ENCODE peak calls at places on chromosomes 4 and X, in four cellular contexts. L is WTC11, F is HepG2, A is K562. V is an unnamed sample.

GRCh38 chr4:87838207-87838606 is 5.4 kb downstream of the MEPE start:
- DNase-seq in L (peak; percentile 28), A (no peak), F (no peak), V (no peak)

GRCh38 chr4:27360651-27361347 is 500.2 kb downstream of the STIM2 start:
- DNase-seq in L (no peak), F (no peak), A (no peak), V (no peak)

GRCh38 chr4:150722908-150723362 is 141.0 kb downstream of the MAB21L2 start:
- DNase-seq in A (no peak), L (no peak), F (no peak), V (no peak)

GRCh38 chr4:97153042-97153441 is 990.2 kb downstream of the STPG2 start:
- DNase-seq in A (no peak), F (peak; percentile 1), L (no peak), V (no peak)

GRCh38 chrX:132837126-132837525 is 121.3 kb downstream of the HS6ST2 start:
- DNase-seq in A (no peak), L (no peak), F (no peak), V (no peak)

GRCh38 chr4:53905281-53905934 is 159.0 kb downstream of the CHIC2 start:
- DNase-seq in L (no peak), A (no peak), F (peak; percentile 31), V (no peak)

GRCh38 chrX:23118890-23119527 is 119.2 kb downstream of the DDX53 start:
- DNase-seq in L (peak; percentile 16), A (no peak), F (no peak), V (no peak)

GRCh38 chr4:83631066-83631465 is 95.2 kb downstream of the GPAT3 start:
- DNase-seq in F (no peak), A (no peak), L (no peak), V (no peak)

GRCh38 chr4:113153529-113154101 is 104.2 kb downstream of the ANK2 start:
- DNase-seq in A (no peak), F (peak; percentile 75), L (no peak), V (no peak)

GRCh38 chr4:98720871-98721480 is 62.6 kb upstream of the TSPAN5 start:
- DNase-seq in F (no peak), L (no peak), A (no peak), V (no peak)

GRCh38 chrX:9379697-9380551 is 84.9 kb upstream of the TBL1X start:
- DNase-seq in L (no peak), A (no peak), F (peak; percentile 16), V (no peak)

GRCh38 chr4:185028625-185029024 is 10.3 kb downstream of the HELT start:
- DNase-seq in L (no peak), A (no peak), F (no peak), V (no peak)

GRCh38 chrX:17930850-17931249 is 69.8 kb upstream of the RAI2 start:
- DNase-seq in F (no peak), A (no peak), L (no peak), V (no peak)

GRCh38 chrX:149830192-149830873 is 48.6 kb downstream of the MAGEA9 start:
- DNase-seq in A (no peak), F (no peak), L (peak; percentile 37), V (peak; percentile 17)

GRCh38 chr4:187478292-187479205 is 517.0 kb upstream of the ZFP42 start:
- DNase-seq in A (no peak), F (no peak), L (no peak), V (no peak)

GRCh38 chrX:70168238-70169188 is 8.8 kb upstream of the DGAT2L6 start:
- DNase-seq in L (peak; percentile 10), A (peak; percentile 32), F (peak; percentile 25), V (no peak)

GRCh38 chr4:40486534-40486933 is 143.1 kb downstream of the RBM47 start:
- DNase-seq in L (no peak), A (no peak), F (no peak), V (no peak)

GRCh38 chr4:182263562-182263961 is 20.4 kb downstream of the TENM3 start:
- DNase-seq in L (no peak), A (no peak), F (no peak), V (no peak)

GRCh38 chrX:151697537-151697936 is 2.3 kb downstream of the PRRG3 start:
- DNase-seq in F (no peak), L (no peak), A (no peak), V (no peak)

GRCh38 chr4:138182838-138183426 is 59.2 kb downstream of the SLC7A11 start:
- DNase-seq in F (peak; percentile 56), A (peak; percentile 13), L (no peak), V (no peak)

GRCh38 chr4:137129471-137130244 is 402.6 kb downstream of the PCDH18 start:
- DNase-seq in A (no peak), L (no peak), F (no peak), V (no peak)

GRCh38 chr4:5435201-5435600 is 273.2 kb downstream of the EVC2 start:
- DNase-seq in L (no peak), A (no peak), F (no peak), V (no peak)

GRCh38 chr4:6177587-6178197 is 22.7 kb downstream of the JAKMIP1 start:
- DNase-seq in F (no peak), L (peak; percentile 34), A (peak; percentile 59), V (no peak)

GRCh38 chrX:47482065-47482511 is 934 bp downstream of the ZNF41 start:
- DNase-seq in L (no peak), A (no peak), F (no peak), V (no peak)

GRCh38 chrX:81120936-81121351 is 80.8 kb downstream of the HMGN5 start:
- DNase-seq in L (peak; percentile 42), F (peak; percentile 18), A (peak; percentile 15), V (peak; percentile 30)

GRCh38 chrX:74300869-74301268 is 3.1 kb upstream of the ZCCHC13 start:
- DNase-seq in L (no peak), F (no peak), A (no peak), V (no peak)

GRCh38 chr4:162732871-162733270 is 433.8 kb downstream of the NAF1 start:
- DNase-seq in A (no peak), F (no peak), L (no peak), V (no peak)

GRCh38 chrX:11756354-11757318 is 1.4 kb upstream of the MSL3 start:
- DNase-seq in F (no peak), A (no peak), L (no peak), V (no peak)

GRCh38 chr4:22514431-22514830 is 1.4 kb downstream of the ADGRA3 start:
- DNase-seq in F (no peak), A (no peak), L (no peak), V (no peak)

GRCh38 chrX:19972984-19973383 is 17.9 kb downstream of the BCLAF3 start:
- DNase-seq in A (no peak), F (no peak), L (no peak), V (no peak)

GRCh38 chr4:139557506-139558110 is 1.6 kb upstream of the SETD7 start:
- DNase-seq in F (no peak), A (no peak), L (no peak), V (no peak)

GRCh38 chrX:41314204-41314603 is 19.8 kb upstream of the DDX3X start:
- DNase-seq in F (no peak), A (no peak), L (no peak), V (no peak)

GRCh38 chr4:127379499-127379898 is 253.3 kb upstream of the INTU start:
- DNase-seq in A (no peak), L (no peak), F (no peak), V (no peak)

GRCh38 chr4:127383666-127384065 is 249.1 kb upstream of the INTU start:
- DNase-seq in F (no peak), A (no peak), L (no peak), V (no peak)

GRCh38 chr4:121457278-121457875 is 76.6 kb upstream of the QRFPR start:
- DNase-seq in A (no peak), L (no peak), F (no peak), V (no peak)

GRCh38 chrX:68681443-68681941 is 34.0 kb downstream of the STARD8 start:
- DNase-seq in A (no peak), F (no peak), L (no peak), V (peak; percentile 3)

GRCh38 chr4:110049951-110050925 is 137.6 kb downstream of the EGF start:
- DNase-seq in A (peak; percentile 62), F (peak; percentile 30), L (peak; percentile 59), V (peak; percentile 8)
- TF ChIP-seq TCF7 in A (no peak), F (no peak), L (no peak), V (no peak)

GRCh38 chr4:152103181-152103901 is 342.5 kb upstream of the GATB start:
- DNase-seq in A (no peak), F (no peak), L (no peak), V (no peak)

GRCh38 chr4:152104286-152104685 is 343.5 kb upstream of the GATB start:
- DNase-seq in F (no peak), A (no peak), L (no peak), V (no peak)

GRCh38 chr4:152100378-152101201 is 339.8 kb upstream of the GATB start:
- DNase-seq in F (no peak), A (no peak), L (no peak), V (no peak)

GRCh38 chr4:152101546-152102183 is 340.9 kb upstream of the GATB start:
- DNase-seq in A (no peak), L (no peak), F (no peak), V (no peak)

DNA sequence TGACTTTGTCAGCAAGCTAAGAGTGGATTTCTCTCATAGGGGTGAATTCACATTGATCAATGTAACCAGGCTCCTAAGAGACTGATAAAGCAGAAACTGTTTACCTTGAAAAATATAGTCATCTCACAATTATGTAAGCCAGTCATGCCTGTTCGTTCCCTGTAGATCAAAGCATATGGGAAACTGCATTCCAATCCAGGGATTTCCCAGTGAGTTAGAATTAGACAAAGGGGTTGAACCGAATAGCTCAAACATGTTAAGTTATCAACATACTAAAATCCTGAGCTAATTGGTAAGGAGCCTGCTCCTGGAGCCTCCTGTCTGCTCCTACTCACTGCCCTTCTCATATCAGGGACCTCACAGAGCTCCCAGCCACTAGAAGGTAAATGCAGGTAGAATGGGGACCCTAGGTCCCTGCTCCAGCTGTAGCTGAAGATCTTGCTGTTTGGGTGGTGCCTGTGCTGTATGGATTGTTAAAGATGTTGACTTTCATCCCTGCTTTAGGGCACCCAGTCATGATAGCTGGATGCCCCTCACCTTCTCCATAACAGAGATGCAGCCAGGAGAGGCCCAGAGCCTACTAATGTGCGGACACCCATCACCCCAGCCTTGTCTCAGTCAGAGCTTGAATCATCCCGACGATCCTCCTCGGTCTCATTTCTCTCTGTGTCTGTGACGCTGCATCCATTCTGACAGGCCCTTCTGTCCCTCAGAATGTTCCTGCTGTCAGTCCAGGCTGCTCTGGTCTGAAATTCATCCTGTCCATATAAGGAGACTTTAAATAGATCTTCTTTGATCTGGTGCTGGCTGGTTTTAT is 341.6 kb upstream of the GATB start:
- DNase-seq in F (peak; percentile 35), L (no peak), A (no peak), V (no peak)
- TF ChIP-seq TCF7 in F (no peak), L (no peak), A (no peak), V (no peak)

GRCh38 chrX:154457491-154458115 is 478 bp upstream of the PLXNA3 start:
- DNase-seq in F (no peak), A (peak; percentile 86), L (peak; percentile 71), V (no peak)
- TF ChIP-seq TCF7 in F (no peak), A (no peak), L (no peak), V (no peak)

GRCh38 chr4:1862055-1862911 is 6.3 kb upstream of the LETM1 start:
- DNase-seq in F (no peak), A (peak; percentile 67), L (no peak), V (no peak)
- TF ChIP-seq TCF7 in F (no peak), A (no peak), L (no peak), V (no peak)

GRCh38 chrX:144275403-144275802 is 391.5 kb downstream of the UBE2NL start:
- DNase-seq in L (no peak), F (no peak), A (no peak), V (no peak)

GRCh38 chrX:144275826-144276225 is 392.0 kb downstream of the UBE2NL start:
- DNase-seq in A (no peak), F (no peak), L (no peak), V (no peak)
- TF ChIP-seq TCF7 in A (no peak), F (no peak), L (no peak), V (no peak)